ENCODE peak calls at places on chromosomes 11 and 22, in six cellular contexts. H is left ventricle myocardium inferior; X is ovary; Z is cardiac muscle cell; O is CD4-positive, alpha-beta memory T cell; I is body of pancreas. C is an unnamed sample. For H3K4me1 and H3K27me3, the result is how much of the 10 kb centered on the place peaks cover.

GRCh38 chr11:59255281-59255680 is 42.6 kb upstream of the MPEG1 start:
- DNase-seq in Z (no peak), I (no peak), X (no peak), H (no peak), O (no peak), C (no peak)

GRCh38 chr22:45867906-45868555 is 108.9 kb downstream of the WNT7B start:
- DNase-seq in Z (no peak), O (no peak), H (no peak), I (no peak), X (no peak), C (no peak)

GRCh38 chr22:46366327-46366731 is 30.8 kb downstream of the TRMU start:
- DNase-seq in Z (no peak), X (no peak), H (no peak), I (no peak), O (no peak), C (no peak)

GRCh38 chr11:19025799-19026406 is 34.6 kb downstream of the MRGPRX2 start:
- DNase-seq in H (no peak), O (no peak), Z (peak), X (no peak), I (no peak), C (no peak)

GRCh38 chr22:37314315-37315046 is 32.2 kb downstream of the CYTH4 start:
- DNase-seq in I (no peak), H (no peak), O (peak), X (no peak), Z (peak), C (no peak)

GRCh38 chr11:16505481-16505880 is 149.1 kb upstream of the SOX6 start:
- DNase-seq in O (no peak), I (no peak), X (no peak), Z (no peak), H (no peak), C (no peak)

GRCh38 chr11:93024376-93024775 is 54.9 kb downstream of the MTNR1B start:
- DNase-seq in H (no peak), I (no peak), O (no peak), Z (no peak), X (no peak), C (no peak)

GRCh38 chr11:35231074-35231473 is 92.1 kb downstream of the CD44 start:
- DNase-seq in X (no peak), Z (no peak), I (no peak), H (no peak), O (no peak), C (no peak)

GRCh38 chr22:32706149-32706548 is 95.4 kb upstream of the TIMP3 start:
- DNase-seq in O (no peak), H (no peak), Z (no peak), I (no peak), X (no peak), C (no peak)

GRCh38 chr11:86632499-86633269 is 39.7 kb downstream of the ME3 start:
- DNase-seq in O (no peak), X (peak), Z (peak), I (no peak), H (no peak), C (peak)

GRCh38 chr11:19441752-19442553 is 201.2 kb upstream of the E2F8 start:
- DNase-seq in X (peak), I (peak), H (peak), Z (peak), O (no peak), C (peak)

GRCh38 chr11:20035701-20036601 is 124.3 kb downstream of the DBX1 start:
- DNase-seq in I (no peak), H (no peak), X (no peak), O (no peak), Z (peak), C (no peak)

GRCh38 chr11:126407682-126408288 is 52.3 kb downstream of the ST3GAL4 start:
- DNase-seq in H (no peak), X (no peak), Z (no peak), I (no peak), O (no peak), C (peak)

GRCh38 chr11:115458877-115459276 is 45.3 kb downstream of the CADM1 start:
- DNase-seq in Z (no peak), H (no peak), X (no peak), O (no peak), I (no peak), C (no peak)

GRCh38 chr22:44648821-44649566 is 53.0 kb upstream of the PRR5 start:
- DNase-seq in X (peak), I (no peak), O (no peak), H (no peak), Z (peak), C (peak)

GRCh38 chr22:40635940-40636379 is 559 bp downstream of the MRTFA start:
- DNase-seq in H (no peak), X (peak), I (no peak), Z (no peak), O (no peak), C (no peak)

GRCh38 chr22:22431271-22432220 is 77.0 kb downstream of the ZNF280B start:
- DNase-seq in X (peak), O (peak), Z (peak), I (peak), H (peak), C (no peak)

GRCh38 chr11:65482306-65482850 is 16.5 kb upstream of the MALAT1 start:
- DNase-seq in X (no peak), H (no peak), O (no peak), Z (no peak), I (no peak), C (peak)

GRCh38 chr11:69640995-69641581 is at the start of gene CCND1:
- DNase-seq in I (peak), Z (peak), O (peak), H (peak), X (no peak), C (peak)

GRCh38 chr11:117824571-117825537 is at the start of gene FXYD2:
- DNase-seq in Z (peak), H (peak), X (peak), O (no peak), I (peak), C (peak)

GRCh38 chr11:117059611-117060010 is 38.6 kb downstream of the SIK3 start:
- DNase-seq in X (no peak), I (no peak), Z (no peak), H (no peak), O (no peak), C (no peak)

GRCh38 chr22:41779889-41780505 is 20.5 kb upstream of the CCDC134 start:
- DNase-seq in Z (no peak), H (no peak), O (no peak), X (no peak), I (no peak), C (peak)
- H3K4me1 ChIP-seq in Z (under half), H (under half), O (half or more), X (under half), I (under half), C (under half)

DNA sequence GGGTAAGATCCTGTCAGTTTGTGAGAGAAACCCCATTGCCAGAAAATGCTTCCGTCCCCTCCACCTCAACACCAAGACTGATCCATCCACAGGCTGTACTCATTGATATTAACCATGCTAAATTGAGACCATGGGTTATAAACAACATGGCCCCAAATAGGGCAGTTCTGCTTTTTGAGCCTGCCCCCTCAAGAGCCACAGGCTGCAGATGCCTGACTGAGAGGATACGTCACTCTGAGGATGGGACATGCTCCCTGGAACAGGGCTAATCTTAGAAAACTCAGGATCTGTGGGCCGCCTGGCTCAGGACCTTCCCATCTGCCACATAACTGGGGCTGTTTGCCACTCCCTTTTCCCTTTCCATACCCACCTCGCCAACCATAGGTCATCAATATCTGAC is 99.8 kb downstream of the MICAL2 start:
- DNase-seq in X (no peak), I (no peak), H (no peak), O (no peak), Z (no peak), C (no peak)
- H3K27ac ChIP-seq in X (no peak), I (no peak), H (no peak), O (no peak), Z (peak), C (no peak)

GRCh38 chr11:62505784-62506145 is 40.8 kb downstream of the AHNAK start:
- DNase-seq in I (peak), H (no peak), Z (peak), X (no peak), O (no peak), C (peak)

GRCh38 chr11:62505112-62505783 is 41.4 kb downstream of the AHNAK start:
- DNase-seq in X (no peak), O (no peak), I (peak), Z (peak), H (peak), C (peak)

GRCh38 chr11:62506413-62506940 is 40.1 kb downstream of the AHNAK start:
- DNase-seq in I (no peak), H (no peak), Z (no peak), O (no peak), X (no peak), C (no peak)

GRCh38 chr11:62502030-62502730 is 44.4 kb downstream of the AHNAK start:
- DNase-seq in Z (no peak), X (no peak), I (no peak), H (no peak), O (no peak), C (no peak)

GRCh38 chr11:62504158-62504973 is 42.2 kb downstream of the AHNAK start:
- DNase-seq in Z (no peak), X (no peak), I (no peak), O (no peak), H (no peak), C (no peak)
- H3K27me3 ChIP-seq in Z (under half), X (under half), I (under half), O (under half), H (under half), C (under half)

GRCh38 chr22:30318773-30319419 is 7.8 kb downstream of the TBC1D10A start:
- DNase-seq in H (peak), X (no peak), O (no peak), Z (no peak), I (no peak), C (no peak)
- H3K4me1 ChIP-seq in H (half or more), X (under half), O (half or more), Z (under half), I (under half), C (under half)

GRCh38 chr22:38731703-38732161 is 24.1 kb downstream of the SUN2 start:
- DNase-seq in O (no peak), H (no peak), I (no peak), X (no peak), Z (no peak), C (peak)

GRCh38 chr22:38729946-38730345 is 24.2 kb downstream of the GTPBP1 start:
- DNase-seq in O (no peak), Z (no peak), H (no peak), I (no peak), X (no peak), C (peak)

GRCh38 chr22:38728899-38729796 is 23.4 kb downstream of the GTPBP1 start:
- DNase-seq in X (no peak), H (no peak), I (no peak), Z (no peak), O (no peak), C (peak)

GRCh38 chr22:38732251-38732815 is 23.5 kb downstream of the SUN2 start:
- DNase-seq in I (peak), X (no peak), Z (no peak), H (no peak), O (no peak), C (peak)

DNA sequence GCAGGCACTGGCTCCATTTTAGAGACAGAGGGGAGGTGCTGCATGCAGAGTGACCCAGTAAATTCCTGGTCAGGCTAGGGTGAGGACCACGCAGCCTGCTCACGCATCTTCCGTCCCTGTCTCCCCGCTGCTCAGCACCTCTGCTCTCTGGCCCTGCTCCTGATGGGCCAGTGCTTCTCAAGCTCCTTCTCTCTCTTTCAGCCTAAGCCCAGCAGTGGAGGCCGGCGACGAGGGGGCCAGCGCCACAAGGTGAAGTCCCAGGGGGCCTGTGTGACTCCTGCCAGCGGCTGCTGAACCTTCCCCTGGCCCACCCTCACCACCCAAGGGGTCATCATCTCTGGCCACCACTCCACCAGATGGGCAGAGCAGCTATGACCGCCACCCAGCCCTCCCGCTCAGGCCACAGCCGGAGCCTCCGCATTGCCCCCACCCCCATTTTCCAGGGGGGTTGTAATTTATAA is 24.7 kb downstream of the GTPBP1 start:
- DNase-seq in O (no peak), Z (no peak), I (no peak), X (no peak), H (no peak), C (peak)
- H3K27ac ChIP-seq in O (no peak), Z (no peak), I (peak), X (no peak), H (no peak), C (no peak)

GRCh38 chr22:49334976-49335375 is 492.7 kb downstream of the BRD1 start:
- DNase-seq in O (no peak), X (no peak), Z (no peak), I (no peak), H (no peak), C (peak)
- H3K27me3 ChIP-seq in O (under half), X (under half), Z (under half), I (under half), H (half or more), C (under half)

C was measured in aorta.